ENCODE peak calls at places on chromosome 14, in ten cellular contexts. C is hepatocyte; G is CD8-positive, alpha-beta T cell; L is AG10803; W is GM06990; R is left ventricle myocardium inferior; J is fibroblast of mammary gland; Z is bronchial epithelial cell; I is astrocyte of the spinal cord; O is choroid plexus epithelial cell. H is an unnamed sample.

GRCh38 chr14:30357791-30358190 is 201.2 kb upstream of the G2E3 start:
- DNase-seq in C (no peak), G (no peak), L (no peak), W (no peak), R (no peak), J (no peak), Z (no peak), I (no peak), O (no peak), H (no peak)

GRCh38 chr14:64870160-64870559 is 9.5 kb downstream of the SPTB start:
- DNase-seq in C (no peak), G (no peak), L (no peak), W (no peak), R (no peak), J (no peak), Z (no peak), I (no peak), O (no peak), H (no peak)

GRCh38 chr14:25371053-25371452 is 321.1 kb upstream of the STXBP6 start:
- DNase-seq in C (no peak), G (no peak), L (no peak), W (no peak), R (no peak), J (no peak), Z (peak), I (no peak), O (no peak), H (no peak)

GRCh38 chr14:72479471-72479931 is 414.4 kb downstream of the DPF3 start:
- DNase-seq in C (no peak), G (no peak), L (no peak), W (no peak), R (no peak), J (no peak), Z (no peak), I (peak), O (peak), H (no peak)

GRCh38 chr14:89276424-89276975 is 140.5 kb downstream of the FOXN3 start:
- DNase-seq in C (no peak), G (no peak), L (peak), W (peak), R (no peak), J (peak), Z (no peak), I (peak), O (peak), H (peak)

GRCh38 chr14:21924479-21924878 is 250.9 kb upstream of the OR4E1 start:
- DNase-seq in C (no peak), G (peak), L (no peak), W (peak), R (no peak), J (no peak), Z (no peak), I (no peak), O (no peak), H (no peak)

GRCh38 chr14:74765721-74766120 is 2.6 kb downstream of the YLPM1 start:
- DNase-seq in C (no peak), G (no peak), L (no peak), W (no peak), R (no peak), J (no peak), Z (no peak), I (no peak), O (no peak), H (no peak)

GRCh38 chr14:28756896-28757570 is 9.6 kb upstream of the FOXG1 start:
- DNase-seq in C (peak), G (no peak), L (peak), W (no peak), R (no peak), J (peak), Z (peak), I (peak), O (peak), H (peak)

GRCh38 chr14:94532462-94532861 is 23.2 kb upstream of the SERPINA12 start:
- DNase-seq in C (no peak), G (no peak), L (peak), W (peak), R (no peak), J (peak), Z (peak), I (peak), O (peak), H (peak)
- H3K4me3 ChIP-seq in C (no peak), G (no peak), L (no peak), W (no peak), R (no peak), J (no peak), Z (no peak), I (no peak), O (no peak), H (no peak)

GRCh38 chr14:91523972-91524371 is 13.9 kb upstream of the PPP4R3A start:
- DNase-seq in C (no peak), G (no peak), L (no peak), W (no peak), R (no peak), J (no peak), Z (no peak), I (no peak), O (no peak), H (no peak)
- TF ChIP-seq CTCF in C (no peak), G (no peak), L (no peak), W (no peak), R (no peak), J (no peak), Z (no peak), I (no peak), O (no peak), H (peak)

DNA sequence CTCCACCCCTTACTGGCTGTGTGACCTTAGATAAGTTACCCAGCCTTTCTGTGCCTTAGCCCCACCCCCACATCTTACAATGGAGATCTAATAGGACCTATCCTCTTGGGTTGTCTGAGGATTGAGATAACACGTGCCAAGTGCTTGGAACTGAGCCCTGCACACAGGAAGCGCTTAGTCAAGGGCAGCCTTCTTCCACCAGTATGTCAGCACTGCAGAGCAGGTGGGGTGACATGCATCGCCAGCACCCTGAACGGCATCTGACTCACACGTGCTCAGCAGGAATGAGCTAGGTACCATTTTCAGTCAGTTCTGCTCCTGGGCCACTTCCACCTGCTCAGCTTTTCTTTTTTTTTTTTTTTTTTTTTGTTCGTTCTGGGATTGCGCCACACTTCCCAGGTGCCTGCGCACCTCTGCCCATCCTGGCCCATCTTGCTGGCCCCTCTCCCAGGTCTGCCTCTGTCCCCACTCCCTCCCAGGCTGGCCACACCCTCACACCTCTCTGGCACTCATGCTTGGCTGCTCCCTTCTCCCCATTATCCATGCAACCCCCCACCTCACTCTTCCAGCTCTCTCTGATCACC is 19.6 kb downstream of the LGMN start:
- DNase-seq in C (no peak), G (no peak), L (no peak), W (peak), R (no peak), J (peak), Z (peak), I (peak), O (peak), H (peak)
- H3K4me3 ChIP-seq in C (no peak), G (no peak), L (no peak), W (no peak), R (no peak), J (no peak), Z (no peak), I (no peak), O (no peak), H (no peak)

GRCh38 chr14:63045612-63046320 is 508 bp upstream of the KCNH5 start:
- DNase-seq in C (peak), G (no peak), L (peak), W (no peak), R (no peak), J (peak), Z (no peak), I (peak), O (peak), H (peak)

GRCh38 chr14:63045234-63045611 is at the start of gene KCNH5:
- DNase-seq in C (peak), G (no peak), L (peak), W (peak), R (peak), J (peak), Z (peak), I (peak), O (peak), H (peak)

DNA sequence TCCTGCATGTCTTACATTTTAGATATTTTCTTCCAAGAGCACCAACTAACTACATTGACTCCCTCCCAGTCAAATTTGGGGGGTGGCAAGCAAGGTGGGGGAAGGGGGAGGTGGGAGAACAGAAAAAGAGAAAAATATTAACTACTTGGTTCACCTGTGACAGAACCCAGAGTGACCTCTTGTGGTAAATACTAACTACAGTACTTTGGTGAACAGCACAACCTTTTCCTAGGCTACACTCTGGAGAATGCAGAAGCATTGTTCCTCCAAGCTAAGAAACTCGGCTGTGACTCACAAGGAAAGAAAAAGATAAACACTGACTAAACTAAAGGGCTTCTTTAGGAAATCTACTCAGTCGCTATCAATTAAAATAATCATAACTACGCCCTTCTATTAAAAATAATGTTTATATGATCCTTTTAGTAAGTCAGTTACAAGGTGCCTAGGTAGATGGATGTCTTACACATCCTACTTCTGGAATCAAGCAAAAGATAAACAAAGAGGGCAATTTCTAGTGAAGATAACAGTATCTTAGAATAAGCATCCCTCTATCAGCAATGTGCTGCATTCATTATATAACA is 5.4 kb downstream of the KCNH5 start:
- DNase-seq in C (peak), G (no peak), L (peak), W (no peak), R (no peak), J (peak), Z (peak), I (peak), O (peak), H (peak)
- TF ChIP-seq CTCF in C (peak), G (no peak), L (peak), W (peak), R (peak), J (peak), Z (peak), I (peak), O (peak), H (peak)

GRCh38 chr14:54650331-54651017 is 83.5 kb downstream of the SAMD4A start:
- DNase-seq in C (no peak), G (no peak), L (peak), W (no peak), R (no peak), J (peak), Z (peak), I (peak), O (peak), H (peak)
- H3K4me3 ChIP-seq in C (no peak), G (no peak), L (peak), W (no peak), R (peak), J (no peak), Z (no peak), I (no peak), O (no peak), H (no peak)

GRCh38 chr14:68297011-68297410 is 477.4 kb downstream of the RAD51B start:
- DNase-seq in C (no peak), G (no peak), L (peak), W (no peak), R (no peak), J (no peak), Z (no peak), I (no peak), O (no peak), H (peak)

GRCh38 chr14:68293404-68293803 is 473.8 kb downstream of the RAD51B start:
- DNase-seq in C (no peak), G (no peak), L (no peak), W (peak), R (no peak), J (no peak), Z (no peak), I (no peak), O (no peak), H (no peak)

GRCh38 chr14:68300608-68301007 is 481.0 kb downstream of the RAD51B start:
- DNase-seq in C (no peak), G (no peak), L (no peak), W (no peak), R (no peak), J (no peak), Z (no peak), I (no peak), O (no peak), H (no peak)

GRCh38 chr14:68295316-68295816 is 475.8 kb downstream of the RAD51B start:
- DNase-seq in C (peak), G (no peak), L (no peak), W (no peak), R (peak), J (no peak), Z (no peak), I (no peak), O (peak), H (peak)

GRCh38 chr14:68297871-68298468 is 478.4 kb downstream of the RAD51B start:
- DNase-seq in C (peak), G (no peak), L (peak), W (no peak), R (no peak), J (peak), Z (no peak), I (peak), O (peak), H (peak)
- TF ChIP-seq CTCF in C (peak), G (no peak), L (peak), W (no peak), R (peak), J (peak), Z (peak), I (peak), O (peak), H (peak)

GRCh38 chr14:61119006-61119405 is 138.0 kb downstream of the SLC38A6 start:
- DNase-seq in C (no peak), G (no peak), L (no peak), W (no peak), R (no peak), J (no peak), Z (no peak), I (no peak), O (no peak), H (no peak)
- H3K4me3 ChIP-seq in C (no peak), G (no peak), L (no peak), W (no peak), R (no peak), J (no peak), Z (no peak), I (no peak), O (no peak), H (no peak)

GRCh38 chr14:53634793-53635192 is 321.8 kb downstream of the BMP4 start:
- DNase-seq in C (no peak), G (no peak), L (no peak), W (no peak), R (no peak), J (no peak), Z (no peak), I (no peak), O (no peak), H (no peak)
- TF ChIP-seq CTCF in C (no peak), G (no peak), L (no peak), W (no peak), R (no peak), J (no peak), Z (no peak), I (no peak), O (no peak), H (no peak)

GRCh38 chr14:57009585-57010515 is 199.6 kb upstream of the OTX2 start:
- DNase-seq in C (no peak), G (no peak), L (no peak), W (no peak), R (no peak), J (no peak), Z (peak), I (no peak), O (no peak), H (no peak)

GRCh38 chr14:57013987-57014386 is 203.7 kb upstream of the OTX2 start:
- DNase-seq in C (no peak), G (no peak), L (no peak), W (no peak), R (no peak), J (no peak), Z (no peak), I (no peak), O (no peak), H (no peak)

DNA sequence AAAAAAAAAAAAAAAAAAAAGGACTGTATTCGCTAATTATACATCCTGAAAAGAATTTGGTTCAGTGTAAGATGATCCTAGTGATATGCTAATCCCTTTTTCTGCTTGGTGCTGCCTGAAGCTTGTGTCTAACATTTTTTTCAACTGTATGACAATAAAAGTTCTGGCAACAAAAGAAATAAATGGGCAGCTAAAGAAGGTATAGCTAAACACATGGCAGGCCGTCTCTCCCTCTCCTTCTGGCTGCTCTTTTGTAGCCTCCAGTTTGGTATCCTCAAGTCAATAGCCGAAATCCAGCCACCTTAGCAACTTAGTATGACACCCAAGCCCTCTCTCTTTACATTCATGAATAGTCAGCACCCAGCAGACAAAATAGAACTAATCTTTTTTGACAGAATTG is 198.3 kb upstream of the OTX2 start:
- DNase-seq in C (no peak), G (no peak), L (no peak), W (no peak), R (no peak), J (no peak), Z (no peak), I (no peak), O (no peak), H (no peak)
- H3K4me3 ChIP-seq in C (no peak), G (no peak), L (no peak), W (no peak), R (no peak), J (no peak), Z (no peak), I (no peak), O (no peak), H (no peak)

DNA sequence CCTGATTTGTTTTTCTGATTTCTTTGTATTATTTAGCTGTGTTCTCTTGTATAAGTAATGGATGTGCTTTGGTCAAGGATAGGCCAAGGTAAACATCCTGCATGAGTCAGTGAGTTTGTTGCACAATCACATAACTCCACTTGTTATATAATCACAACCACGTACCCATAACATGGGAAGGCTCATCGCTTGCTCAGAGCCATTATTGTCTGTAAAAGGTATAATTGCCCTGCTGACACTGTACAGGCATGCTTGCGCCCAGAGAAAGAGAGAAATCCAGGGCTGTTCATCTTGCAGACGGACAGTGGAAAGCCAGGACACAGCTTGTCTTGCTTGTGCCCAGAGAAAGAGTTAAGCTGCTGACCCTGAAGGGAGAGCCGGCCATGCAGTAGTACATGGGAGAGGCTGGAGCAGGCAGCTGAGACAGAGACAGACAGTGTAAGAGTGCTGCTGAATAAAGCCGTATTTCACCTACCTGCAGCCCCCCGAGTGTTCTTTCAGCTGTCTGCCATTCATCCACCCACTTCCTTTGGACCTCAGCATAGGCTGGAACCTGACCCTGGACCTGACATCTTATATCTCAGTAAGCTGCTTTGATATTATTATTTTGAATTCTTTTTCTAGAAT is 174.7 kb upstream of the DAAM1 start:
- DNase-seq in C (no peak), G (no peak), L (peak), W (no peak), R (no peak), J (peak), Z (peak), I (peak), O (peak), H (peak)
- TF ChIP-seq CTCF in C (no peak), G (no peak), L (no peak), W (no peak), R (no peak), J (no peak), Z (no peak), I (no peak), O (no peak), H (no peak)

H was measured in fibroblast of villous mesenchyme.